ENCODE peak calls at places on chromosomes 3 and 15, in eight cellular contexts. G is bronchial epithelial cell, C is IMR-90, X is fibroblast of lung, E is uterus, W is AG04449, J is breast epithelium, T is OCI-LY7. V is an unnamed sample.

GRCh38 chr15:65532738-65533051 is 2.4 kb downstream of the HACD3 start:
- DNase-seq in W (no peak), X (peak), J (no peak), C (peak), E (no peak), T (no peak), G (peak), V (no peak)

GRCh38 chr3:89173546-89173945 is 66.1 kb downstream of the EPHA3 start:
- DNase-seq in W (no peak), J (no peak), T (no peak), G (no peak), E (no peak), X (peak), C (peak), V (no peak)

GRCh38 chr3:113614402-113614801 is 82.0 kb downstream of the USF3 start:
- DNase-seq in G (no peak), E (no peak), W (no peak), X (no peak), J (no peak), T (no peak), C (no peak), V (no peak)

GRCh38 chr3:120850326-120851295 is 57.4 kb upstream of the STXBP5L start:
- DNase-seq in X (no peak), C (no peak), E (no peak), G (peak), T (no peak), W (no peak), J (no peak), V (no peak)

GRCh38 chr15:61155741-61156700 is 73.1 kb downstream of the RORA start:
- DNase-seq in W (no peak), J (no peak), C (no peak), E (peak), G (peak), T (no peak), X (peak), V (no peak)

GRCh38 chr3:12155833-12156232 is 2.9 kb downstream of the TIMP4 start:
- DNase-seq in E (no peak), T (no peak), C (peak), G (peak), J (no peak), X (peak), W (no peak), V (no peak)

GRCh38 chr15:62976301-62976842 is 66.2 kb upstream of the TPM1 start:
- DNase-seq in W (peak), G (no peak), T (no peak), J (no peak), X (no peak), E (no peak), C (peak), V (no peak)

GRCh38 chr15:96326551-96327154 is 3.8 kb upstream of the NR2F2 start:
- DNase-seq in J (peak), W (no peak), T (no peak), G (no peak), E (peak), X (peak), C (no peak), V (no peak)

GRCh38 chr15:34783986-34784385 is 11.4 kb downstream of the ACTC1 start:
- DNase-seq in J (no peak), E (no peak), T (no peak), W (no peak), C (no peak), G (no peak), X (no peak), V (no peak)

GRCh38 chr3:197495059-197495455 is 60.7 kb downstream of the BDH1 start:
- DNase-seq in C (no peak), X (no peak), W (no peak), G (no peak), T (no peak), E (no peak), J (no peak), V (no peak)

GRCh38 chr3:115248274-115248673 is 101.2 kb upstream of the ZBTB20 start:
- DNase-seq in T (no peak), W (no peak), X (no peak), G (peak), J (no peak), C (peak), E (no peak), V (no peak)

GRCh38 chr3:143120716-143121239 is 1.2 kb downstream of the CHST2 start:
- DNase-seq in W (no peak), E (no peak), J (no peak), T (no peak), C (peak), G (no peak), X (peak), V (peak)

GRCh38 chr3:171049831-171050444 is 23.4 kb upstream of the SLC2A2 start:
- DNase-seq in C (peak), T (peak), W (no peak), J (no peak), G (peak), X (peak), E (no peak), V (peak)

GRCh38 chr15:53458736-53459135 is 300.7 kb downstream of the WDR72 start:
- DNase-seq in J (no peak), C (no peak), T (no peak), E (no peak), X (no peak), W (no peak), G (no peak), V (no peak)

GRCh38 chr15:38202356-38202755 is 50.3 kb upstream of the SPRED1 start:
- DNase-seq in C (peak), E (no peak), X (peak), J (no peak), W (no peak), T (no peak), G (no peak), V (no peak)

GRCh38 chr15:71239592-71240364 is 124.5 kb downstream of the THSD4 start:
- DNase-seq in X (peak), W (no peak), T (no peak), G (no peak), E (peak), J (no peak), C (peak), V (no peak)

GRCh38 chr3:23810342-23811116 is 4.8 kb downstream of the UBE2E1 start:
- DNase-seq in J (peak), W (no peak), X (peak), G (no peak), E (peak), T (peak), C (no peak), V (peak)

GRCh38 chr3:185176756-185177359 is 24.0 kb upstream of the C3orf70 start:
- DNase-seq in X (peak), T (peak), G (peak), E (no peak), C (peak), W (no peak), J (no peak), V (no peak)

GRCh38 chr3:133113526-133113925 is 75.3 kb downstream of the TMEM108 start:
- DNase-seq in C (peak), E (no peak), J (no peak), G (peak), X (peak), W (no peak), T (no peak), V (no peak)

GRCh38 chr3:17399586-17399985 is 342.8 kb downstream of the TBC1D5 start:
- DNase-seq in G (no peak), E (no peak), T (peak), C (no peak), X (no peak), W (no peak), J (no peak), V (no peak)

GRCh38 chr3:88742066-88742465 is 365.4 kb upstream of the EPHA3 start:
- DNase-seq in W (no peak), C (no peak), T (no peak), J (no peak), E (no peak), G (no peak), X (no peak), V (no peak)

GRCh38 chr3:4698125-4698821 is 205.1 kb downstream of the ITPR1 start:
- DNase-seq in C (no peak), T (no peak), W (no peak), G (no peak), E (no peak), X (no peak), J (no peak), V (no peak)
- TF ChIP-seq CTCF in C (no peak), T (no peak), W (no peak), G (no peak), E (no peak), X (no peak), J (no peak), V (no peak)

GRCh38 chr3:58084788-58085543 is 76.7 kb downstream of the FLNB start:
- DNase-seq in T (no peak), X (no peak), E (no peak), J (no peak), W (no peak), C (no peak), G (no peak), V (no peak)

GRCh38 chr3:58088501-58088900 is 80.3 kb downstream of the FLNB start:
- DNase-seq in G (no peak), W (no peak), J (no peak), E (no peak), X (no peak), C (no peak), T (no peak), V (no peak)

GRCh38 chr3:58085616-58086015 is 77.4 kb downstream of the FLNB start:
- DNase-seq in W (no peak), E (no peak), C (no peak), J (no peak), X (no peak), G (no peak), T (no peak), V (no peak)

GRCh38 chr3:58082047-58082446 is 73.8 kb downstream of the FLNB start:
- DNase-seq in J (no peak), X (peak), W (no peak), T (no peak), G (no peak), E (peak), C (peak), V (no peak)

DNA sequence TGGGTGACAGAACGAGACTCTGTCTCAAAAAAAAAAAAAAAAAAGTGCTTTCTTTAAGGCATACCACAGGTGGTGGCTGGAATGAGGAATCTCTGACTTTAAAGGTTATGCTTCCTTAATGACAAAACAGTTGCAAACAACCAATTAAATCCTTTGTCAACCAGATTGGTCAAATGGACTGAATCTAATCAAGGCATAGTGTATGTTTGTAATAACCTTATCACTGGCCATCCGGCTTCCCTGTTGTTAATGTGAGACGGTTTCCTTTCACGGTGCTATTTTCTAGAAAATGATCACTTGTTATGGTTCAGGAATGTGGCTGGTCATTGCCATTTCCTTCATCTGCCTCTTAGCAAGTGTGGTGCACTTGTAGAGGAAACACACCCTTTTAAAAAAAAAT is 75.9 kb downstream of the FLNB start:
- DNase-seq in G (no peak), W (no peak), J (no peak), X (no peak), E (no peak), T (no peak), C (peak), V (no peak)
- TF ChIP-seq CTCF in G (no peak), W (no peak), J (no peak), X (no peak), E (no peak), T (no peak), C (no peak), V (no peak)

GRCh38 chr3:142028174-142028833 is 121.0 kb downstream of the TFDP2 start:
- DNase-seq in W (peak), G (peak), E (peak), T (peak), J (no peak), X (peak), C (peak), V (no peak)
- TF ChIP-seq CTCF in W (no peak), G (no peak), E (no peak), T (no peak), J (no peak), X (no peak), C (no peak), V (peak)

DNA sequence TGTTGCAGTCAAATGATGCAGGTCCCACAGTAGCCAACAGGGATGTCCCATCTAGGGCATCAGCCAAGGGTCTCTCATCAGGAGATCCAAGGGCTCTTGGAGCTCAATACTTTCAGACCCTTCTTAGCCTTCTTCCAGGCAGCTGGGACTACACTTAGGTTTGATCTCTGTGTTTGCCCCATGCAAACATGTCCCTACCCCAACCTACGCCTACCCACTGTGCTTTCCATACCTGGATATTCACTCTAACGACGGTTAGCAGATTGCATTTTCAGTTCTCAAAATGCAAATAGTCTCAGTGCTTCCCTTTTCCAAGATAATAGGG is 837 bp upstream of the CEP70 start:
- DNase-seq in C (no peak), W (no peak), X (no peak), E (no peak), G (no peak), J (no peak), T (no peak), V (no peak)
- TF ChIP-seq CTCF in C (no peak), W (no peak), X (no peak), E (no peak), G (no peak), J (no peak), T (peak), V (peak)

GRCh38 chr3:123157598-123158287 is 44.0 kb upstream of the SEC22A start:
- DNase-seq in J (no peak), C (no peak), X (no peak), G (no peak), W (no peak), E (no peak), T (no peak), V (no peak)

GRCh38 chr3:123159926-123160635 is 41.7 kb upstream of the SEC22A start:
- DNase-seq in C (peak), J (no peak), W (no peak), T (no peak), X (no peak), E (no peak), G (no peak), V (no peak)

GRCh38 chr3:123157209-123157597 is 44.5 kb upstream of the SEC22A start:
- DNase-seq in J (no peak), X (no peak), W (no peak), T (no peak), C (no peak), E (no peak), G (no peak), V (no peak)

GRCh38 chr3:123158330-123158729 is 43.4 kb upstream of the SEC22A start:
- DNase-seq in E (no peak), C (no peak), X (no peak), T (no peak), J (no peak), W (no peak), G (peak), V (no peak)

DNA sequence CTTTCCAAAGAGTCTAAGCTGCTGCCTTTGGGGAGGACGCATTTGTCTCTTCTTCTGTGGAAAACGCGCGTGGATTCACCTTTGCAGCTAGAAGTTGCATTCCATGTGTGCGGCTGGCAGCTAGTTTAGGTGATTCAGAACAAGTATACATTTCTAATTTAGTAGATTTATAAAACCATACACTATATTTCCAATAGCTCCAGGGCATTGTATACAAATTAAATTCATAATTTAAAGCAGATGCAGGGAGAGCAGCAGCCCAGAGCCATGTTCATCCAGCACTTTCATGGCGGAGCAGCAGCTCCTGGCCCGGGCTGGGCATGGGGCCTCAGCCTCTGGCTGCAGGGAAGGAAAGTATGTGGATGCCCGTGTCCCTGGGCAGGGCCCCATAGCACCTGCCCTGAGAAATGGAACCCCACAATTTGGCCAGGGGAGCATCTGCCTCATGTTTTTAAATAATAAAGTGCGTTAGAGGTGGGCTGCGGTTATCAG is 42.8 kb upstream of the SEC22A start:
- DNase-seq in G (no peak), X (no peak), E (no peak), J (no peak), C (no peak), T (no peak), W (no peak), V (no peak)
- TF ChIP-seq CTCF in G (no peak), X (no peak), E (no peak), J (no peak), C (no peak), T (no peak), W (no peak), V (no peak)